ENCODE peak calls at places on chromosomes 3 and 15, in eight cellular contexts. G is BE2C; S is naive thymus-derived CD4-positive, alpha-beta T cell; Q is right lobe of liver; F is left lung; W is lower lobe of right lung; X is spleen; O is body of pancreas. Y is an unnamed sample. For H3K4me1 and H3K36me3, the result is how much of the 10 kb centered on the place peaks cover.

GRCh38 chr15:26674467-26674866 is 98.4 kb downstream of the GABRB3 start:
- DNase-seq in G (peak), S (no peak), Q (no peak), F (no peak), W (no peak), X (no peak), O (no peak), Y (no peak)

GRCh38 chr15:96150277-96150676 is 180.2 kb upstream of the NR2F2 start:
- DNase-seq in G (no peak), S (no peak), Q (no peak), F (no peak), W (no peak), X (no peak), O (no peak), Y (no peak)

GRCh38 chr3:187015903-187016638 is 85.7 kb downstream of the ST6GAL1 start:
- DNase-seq in G (no peak), S (no peak), Q (no peak), F (no peak), W (no peak), X (peak), O (no peak), Y (no peak)

GRCh38 chr15:61644550-61644949 is 415.4 kb upstream of the RORA start:
- DNase-seq in G (no peak), S (no peak), Q (no peak), F (no peak), W (no peak), X (no peak), O (no peak), Y (no peak)

GRCh38 chr15:80950291-80951078 is 39.1 kb downstream of the MESD start:
- DNase-seq in G (no peak), S (no peak), Q (no peak), F (no peak), W (no peak), X (no peak), O (no peak), Y (no peak)

GRCh38 chr3:25648107-25648535 is 16.6 kb downstream of the TOP2B start:
- DNase-seq in G (peak), S (peak), Q (no peak), F (no peak), W (no peak), X (no peak), O (peak), Y (peak)

GRCh38 chr15:95659646-95660045 is 670.9 kb upstream of the NR2F2 start:
- DNase-seq in G (no peak), S (no peak), Q (no peak), F (no peak), W (no peak), X (no peak), O (no peak), Y (no peak)

GRCh38 chr3:71694358-71694999 is 30.7 kb downstream of the EIF4E3 start:
- DNase-seq in G (no peak), S (no peak), Q (no peak), F (no peak), W (no peak), X (no peak), O (no peak), Y (no peak)

GRCh38 chr15:33716025-33716424 is 252.3 kb upstream of the CHRM5 start:
- DNase-seq in G (no peak), S (no peak), Q (no peak), F (no peak), W (no peak), X (no peak), O (no peak), Y (no peak)

GRCh38 chr3:31832576-31832975 is 148.5 kb downstream of the OSBPL10 start:
- DNase-seq in G (no peak), S (no peak), Q (no peak), F (no peak), W (no peak), X (no peak), O (no peak), Y (no peak)

GRCh38 chr3:143119009-143119914 is at the start of gene CHST2:
- DNase-seq in G (peak), S (peak), Q (peak), F (peak), W (peak), X (peak), O (peak), Y (peak)

GRCh38 chr3:191362524-191363090 is 32.3 kb upstream of the UTS2B start:
- DNase-seq in G (no peak), S (no peak), Q (no peak), F (no peak), W (no peak), X (no peak), O (no peak), Y (no peak)

GRCh38 chr3:45779746-45780735 is 16.3 kb downstream of the SLC6A20 start:
- DNase-seq in G (no peak), S (no peak), Q (no peak), F (no peak), W (no peak), X (no peak), O (no peak), Y (no peak)

GRCh38 chr3:155352900-155353490 is 59.5 kb upstream of the STRIT1 start:
- DNase-seq in G (no peak), S (peak), Q (no peak), F (no peak), W (no peak), X (no peak), O (no peak), Y (peak)

GRCh38 chr15:55197362-55197705 is 593 bp upstream of the RSL24D1 start:
- DNase-seq in G (no peak), S (no peak), Q (no peak), F (no peak), W (no peak), X (no peak), O (no peak), Y (no peak)

GRCh38 chr15:57190208-57190607 is 186.1 kb upstream of the CGNL1 start:
- DNase-seq in G (no peak), S (no peak), Q (no peak), F (no peak), W (no peak), X (no peak), O (no peak), Y (no peak)

GRCh38 chr15:101447561-101448071 is 41.9 kb downstream of the PCSK6 start:
- DNase-seq in G (no peak), S (no peak), Q (peak), F (peak), W (no peak), X (peak), O (no peak), Y (no peak)

GRCh38 chr3:129195731-129196256 is 12.1 kb upstream of the CNBP start:
- DNase-seq in G (no peak), S (no peak), Q (peak), F (no peak), W (no peak), X (no peak), O (peak), Y (no peak)

GRCh38 chr3:96622878-96623277 is 191.5 kb upstream of the EPHA6 start:
- DNase-seq in G (no peak), S (no peak), Q (no peak), F (no peak), W (no peak), X (no peak), O (no peak), Y (no peak)

GRCh38 chr3:46662771-46663551 is 30.5 kb downstream of the ALS2CL start:
- DNase-seq in G (peak), S (no peak), Q (peak), F (peak), W (peak), X (no peak), O (peak), Y (peak)

DNA sequence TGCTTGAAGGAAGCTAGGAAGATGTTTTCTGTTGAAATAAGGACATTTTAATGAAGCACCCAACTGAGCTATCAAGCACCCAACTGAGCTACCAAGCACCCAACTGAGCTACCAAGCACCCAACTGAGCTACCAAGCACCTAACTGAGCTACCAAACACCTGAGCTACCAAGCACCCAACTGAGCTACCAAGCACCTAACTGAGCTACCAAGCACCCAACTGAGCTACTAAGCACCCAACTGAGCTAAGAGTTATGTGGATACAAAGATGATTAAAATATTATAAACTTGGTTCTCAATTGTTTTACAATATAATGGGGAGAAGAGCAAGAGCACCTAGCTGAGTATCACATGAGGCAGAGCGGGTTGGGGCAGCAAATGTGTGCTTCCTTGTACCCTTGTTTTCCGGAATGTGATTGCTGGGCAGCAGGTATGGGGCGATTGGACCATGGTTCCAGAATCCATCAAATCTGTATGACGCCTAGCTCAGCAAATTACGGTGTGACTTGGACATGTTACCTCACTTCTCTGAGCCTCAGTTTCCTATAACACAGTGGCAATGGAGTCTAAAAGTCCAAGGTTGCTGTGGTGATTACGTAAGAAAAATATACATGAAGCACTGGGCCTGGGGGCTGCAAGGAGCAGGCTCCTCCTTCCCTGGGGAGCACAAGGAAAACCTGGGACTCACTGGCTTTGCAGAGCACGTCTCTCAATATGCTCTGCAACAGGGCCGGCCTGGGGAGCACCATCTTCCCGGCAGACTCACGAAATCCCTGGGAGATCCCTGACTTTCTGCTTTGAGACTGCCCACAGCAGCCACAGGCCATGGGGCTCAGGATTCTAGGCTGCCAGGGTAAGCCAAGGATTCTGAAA is 11.3 kb downstream of the BMF start:
- DNase-seq in G (no peak), S (no peak), Q (no peak), F (no peak), W (no peak), X (no peak), O (no peak), Y (no peak)
- H3K4me1 ChIP-seq in G (under half), S (under half), Q (under half), F (half or more), W (half or more), X (half or more), O (half or more), Y (half or more)

GRCh38 chr15:85457392-85457968 is 77.1 kb downstream of the AKAP13 start:
- DNase-seq in G (no peak), S (no peak), Q (no peak), F (no peak), W (no peak), X (no peak), O (no peak), Y (no peak)
- H3K4me3 ChIP-seq in G (no peak), S (no peak), Q (no peak), F (no peak), W (no peak), X (no peak), O (no peak), Y (no peak)

GRCh38 chr3:38131621-38132369 is 5.1 kb downstream of the ACAA1 start:
- DNase-seq in G (peak), S (no peak), Q (peak), F (no peak), W (peak), X (no peak), O (no peak), Y (peak)

GRCh38 chr3:38133557-38134405 is 3.1 kb downstream of the ACAA1 start:
- DNase-seq in G (no peak), S (no peak), Q (peak), F (no peak), W (peak), X (no peak), O (peak), Y (no peak)

GRCh38 chr3:38130219-38130618 is 6.7 kb downstream of the ACAA1 start:
- DNase-seq in G (no peak), S (no peak), Q (no peak), F (no peak), W (no peak), X (no peak), O (no peak), Y (no peak)

GRCh38 chr3:38130631-38131065 is 6.3 kb downstream of the ACAA1 start:
- DNase-seq in G (no peak), S (no peak), Q (peak), F (no peak), W (no peak), X (no peak), O (no peak), Y (no peak)

DNA sequence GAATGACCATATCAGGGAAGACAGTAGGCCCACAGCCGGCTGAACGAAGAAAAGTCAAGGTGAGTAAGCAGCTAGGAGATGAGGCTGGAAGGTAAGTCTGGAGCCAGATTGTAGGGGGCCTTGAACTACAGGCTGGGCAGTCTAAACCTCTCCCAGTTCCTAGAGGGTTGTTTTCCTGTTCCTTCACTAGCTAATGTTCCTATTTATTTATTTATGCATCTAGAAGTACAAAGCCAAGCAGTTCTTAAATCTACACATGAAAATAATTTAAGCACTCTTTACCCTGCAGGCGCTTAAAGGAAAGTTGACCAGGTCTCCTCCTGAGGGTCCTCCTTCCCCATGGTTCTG is 3.7 kb downstream of the ACAA1 start:
- DNase-seq in G (no peak), S (no peak), Q (no peak), F (no peak), W (no peak), X (no peak), O (no peak), Y (no peak)
- H3K36me3 ChIP-seq in G (under half), S (under half), Q (under half), F (half or more), W (half or more), X (half or more), O (under half), Y (half or more)

DNA sequence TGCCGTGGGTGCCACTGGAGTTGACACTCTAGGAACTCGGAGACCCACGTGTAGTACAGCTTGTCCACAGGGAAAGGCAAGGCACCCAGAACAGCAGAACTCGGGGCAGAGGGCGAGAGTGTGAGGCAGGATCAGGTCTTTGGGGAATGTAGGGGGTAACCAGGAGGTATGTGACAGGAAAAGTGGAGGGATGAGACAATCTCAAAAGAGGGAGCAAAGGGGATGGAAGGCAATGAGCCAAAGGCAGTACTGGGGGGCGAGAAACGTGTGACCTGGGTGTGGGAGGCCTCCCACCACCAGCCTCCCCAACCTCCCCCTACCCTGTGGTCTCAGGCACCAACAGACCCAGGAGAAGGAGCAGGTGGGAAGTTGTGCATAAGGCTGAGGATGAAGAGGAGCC is 48.9 kb downstream of the UMPS start:
- DNase-seq in G (no peak), S (no peak), Q (no peak), F (no peak), W (no peak), X (peak), O (no peak), Y (no peak)
- H3K4me1 ChIP-seq in G (under half), S (under half), Q (under half), F (under half), W (under half), X (under half), O (under half), Y (under half)